ENCODE peak calls at places on chromosome 9, in six cellular contexts. R, B, G, V, X and W are unnamed samples.

GRCh38 chr9:20732118-20732517 is 48.1 kb downstream of the FOCAD start:
- DNase-seq in X (peak), R (no peak), G (peak), V (peak), B (no peak), W (peak)

GRCh38 chr9:88184986-88185385 is 46.7 kb upstream of the SPATA31C2 start:
- DNase-seq in B (no peak), X (no peak), R (no peak), G (no peak), V (no peak), W (no peak)

GRCh38 chr9:19050637-19051591 is 1.7 kb downstream of the RRAGA start:
- DNase-seq in R (no peak), X (no peak), V (peak), G (peak), B (no peak), W (peak)

GRCh38 chr9:135061441-135061840 is 26.0 kb upstream of the OLFM1 start:
- DNase-seq in V (no peak), X (no peak), R (no peak), B (no peak), G (no peak), W (no peak)

GRCh38 chr9:79247021-79247420 is 324.7 kb upstream of the TLE4 start:
- DNase-seq in B (no peak), V (no peak), R (no peak), G (no peak), X (no peak), W (no peak)

GRCh38 chr9:71762900-71763653 is 5.2 kb downstream of the CEMIP2 start:
- DNase-seq in B (no peak), R (peak), G (peak), X (peak), V (peak), W (no peak)

GRCh38 chr9:93288891-93289883 is 105.2 kb downstream of the WNK2 start:
- DNase-seq in B (no peak), X (no peak), G (peak), V (peak), R (no peak), W (peak)

GRCh38 chr9:124814178-124814535 is 37.2 kb downstream of the OLFML2A start:
- DNase-seq in V (no peak), G (no peak), R (no peak), X (no peak), B (no peak), W (peak)

GRCh38 chr9:134456740-134457315 is 130.6 kb downstream of the RXRA start:
- DNase-seq in V (no peak), B (no peak), G (no peak), X (no peak), R (no peak), W (no peak)

GRCh38 chr9:21023861-21024260 is 7.6 kb downstream of the HACD4 start:
- DNase-seq in B (no peak), R (no peak), G (no peak), X (no peak), V (no peak), W (no peak)

GRCh38 chr9:129258124-129258822 is 80.2 kb upstream of the IER5L start:
- DNase-seq in G (no peak), B (peak), V (peak), R (peak), X (peak), W (peak)

GRCh38 chr9:135586601-135587109 is 25.1 kb downstream of the PAEP start:
- DNase-seq in X (no peak), G (no peak), B (no peak), V (no peak), R (no peak), W (no peak)

GRCh38 chr9:12775963-12776774 is 1.3 kb downstream of the LURAP1L start:
- DNase-seq in X (peak), R (peak), V (peak), B (peak), G (peak), W (peak)

GRCh38 chr9:96686638-96687335 is 31.7 kb upstream of the PRXL2C start:
- DNase-seq in B (peak), V (peak), R (peak), X (no peak), G (no peak), W (peak)

GRCh38 chr9:87880683-87881082 is 2.0 kb upstream of the SPATA31E1 start:
- DNase-seq in B (no peak), V (no peak), X (no peak), G (no peak), R (no peak), W (no peak)

GRCh38 chr9:114051281-114051680 is 26.8 kb downstream of the AMBP start:
- DNase-seq in R (no peak), X (no peak), B (no peak), G (no peak), V (no peak), W (no peak)

GRCh38 chr9:27460225-27461023 is 63.7 kb upstream of the IFNK start:
- DNase-seq in G (peak), X (no peak), R (peak), B (no peak), V (peak), W (peak)